ENCODE peak calls at places on chromosomes 7 and 10, in five cellular contexts. P is Panc1, R is IMR-90, X is NCI-H345, D is left cardiac atrium. S is an unnamed sample.
A peak's percentile ranks its signal among the peaks of the same experiment; 100 is the strongest.

GRCh38 chr10:60662917-60663614 is 115.2 kb upstream of the CDK1 start:
- DNase-seq in R (peak; percentile 47), X (no peak), D (no peak), P (no peak), S (no peak)

GRCh38 chr10:132138596-132138995 is 48.2 kb upstream of the DPYSL4 start:
- DNase-seq in R (no peak), X (no peak), D (peak; percentile 7), P (no peak), S (no peak)

GRCh38 chr7:102029616-102030015 is 212.2 kb downstream of the CUX1 start:
- DNase-seq in P (no peak), X (no peak), R (no peak), D (no peak), S (no peak)

GRCh38 chr7:35839860-35840854 is 39.3 kb downstream of the SEPTIN7 start:
- DNase-seq in R (peak; percentile 78), X (no peak), D (no peak), P (peak; percentile 35), S (no peak)

GRCh38 chr10:25522294-25522693 is 347.5 kb downstream of the GPR158 start:
- DNase-seq in P (no peak), R (no peak), X (no peak), D (no peak), S (no peak)

GRCh38 chr10:27745719-27746363 is at the start of gene MKX:
- DNase-seq in R (peak; percentile 44), X (no peak), P (no peak), D (peak; percentile 55), S (no peak)

GRCh38 chr7:27774717-27775328 is 34.9 kb downstream of the TAX1BP1 start:
- DNase-seq in P (peak; percentile 13), R (peak; percentile 58), X (no peak), D (no peak), S (no peak)

GRCh38 chr10:69057261-69057950 is 30.5 kb upstream of the SRGN start:
- DNase-seq in P (no peak), R (no peak), X (no peak), D (no peak), S (no peak)

GRCh38 chr7:86158111-86158510 is 485.6 kb upstream of the GRM3 start:
- DNase-seq in R (no peak), X (no peak), D (no peak), P (no peak), S (no peak)

GRCh38 chr10:5519054-5519453 is 5.7 kb upstream of the CALML3 start:
- DNase-seq in X (no peak), P (no peak), D (no peak), R (no peak), S (no peak)

GRCh38 chr7:23969443-23969842 is 259.4 kb downstream of the STK31 start:
- DNase-seq in R (no peak), D (no peak), X (no peak), P (no peak), S (no peak)

GRCh38 chr7:84368122-84368521 is 173.5 kb upstream of the SEMA3A start:
- DNase-seq in D (no peak), R (no peak), X (no peak), P (no peak), S (no peak)

GRCh38 chr7:113945018-113945938 is 26.5 kb upstream of the PPP1R3A start:
- DNase-seq in D (no peak), R (no peak), X (peak; percentile 47), P (no peak), S (no peak)

S was measured in DMS79.